ENCODE peak calls at places on chromosome 12, in eight cellular contexts. E is AG10803; H is GM12865; B is testis; I is CD4-positive, alpha-beta T cell; O is astrocyte of the spinal cord; S is epithelial cell of esophagus; Y is neural crest cell. K is an unnamed sample.

GRCh38 chr12:63952980-63953379 is 108.5 kb downstream of the SRGAP1 start:
- DNase-seq in E (no peak), H (no peak), B (no peak), I (no peak), O (no peak), S (no peak), Y (no peak), K (no peak)

GRCh38 chr12:52515927-52516831 is 4.0 kb downstream of the KRT5 start:
- DNase-seq in E (peak), H (no peak), B (peak), I (no peak), O (no peak), S (peak), Y (no peak), K (no peak)

GRCh38 chr12:120432772-120433525 is 5.0 kb upstream of the COX6A1 start:
- DNase-seq in E (no peak), H (no peak), B (no peak), I (no peak), O (no peak), S (no peak), Y (no peak), K (no peak)

GRCh38 chr12:92908108-92908507 is 21.0 kb downstream of the EEA1 start:
- DNase-seq in E (no peak), H (no peak), B (no peak), I (peak), O (no peak), S (no peak), Y (no peak), K (no peak)

GRCh38 chr12:120598674-120599463 is 17.7 kb upstream of the POP5 start:
- DNase-seq in E (peak), H (no peak), B (peak), I (no peak), O (no peak), S (peak), Y (no peak), K (peak)

GRCh38 chr12:68240079-68240478 is 13.3 kb downstream of the IL22 start:
- DNase-seq in E (peak), H (no peak), B (no peak), I (no peak), O (peak), S (peak), Y (no peak), K (peak)

GRCh38 chr12:92408072-92408900 is 262.6 kb upstream of the BTG1 start:
- DNase-seq in E (peak), H (peak), B (peak), I (no peak), O (no peak), S (peak), Y (peak), K (peak)

GRCh38 chr12:109981311-109981710 is 14.9 kb downstream of the GIT2 start:
- DNase-seq in E (no peak), H (no peak), B (no peak), I (peak), O (no peak), S (no peak), Y (no peak), K (no peak)

GRCh38 chr12:127711108-127711507 is 555.9 kb upstream of the TMEM132C start:
- DNase-seq in E (no peak), H (no peak), B (peak), I (no peak), O (no peak), S (no peak), Y (peak), K (no peak)

GRCh38 chr12:30794020-30794419 is 39.3 kb upstream of the CAPRIN2 start:
- DNase-seq in E (no peak), H (no peak), B (no peak), I (no peak), O (no peak), S (no peak), Y (no peak), K (no peak)

GRCh38 chr12:30794591-30795409 is 40.0 kb upstream of the CAPRIN2 start:
- DNase-seq in E (peak), H (no peak), B (no peak), I (no peak), O (peak), S (peak), Y (no peak), K (peak)

GRCh38 chr12:30792648-30793499 is 38.1 kb upstream of the CAPRIN2 start:
- DNase-seq in E (peak), H (no peak), B (no peak), I (no peak), O (peak), S (peak), Y (no peak), K (peak)

GRCh38 chr12:30795410-30795659 is 40.6 kb upstream of the CAPRIN2 start:
- DNase-seq in E (no peak), H (no peak), B (no peak), I (no peak), O (peak), S (no peak), Y (no peak), K (no peak)

GRCh38 chr12:30792085-30792484 is 37.3 kb upstream of the CAPRIN2 start:
- DNase-seq in E (no peak), H (no peak), B (no peak), I (no peak), O (no peak), S (no peak), Y (no peak), K (no peak)
- TF ChIP-seq CTCF in E (no peak), H (no peak), B (no peak), I (no peak), O (no peak), S (no peak), Y (no peak), K (no peak)

GRCh38 chr12:53599579-53599978 is 26.6 kb downstream of the ATF7 start:
- DNase-seq in E (no peak), H (no peak), B (no peak), I (no peak), O (no peak), S (no peak), Y (no peak), K (no peak)
- TF ChIP-seq CTCF in E (no peak), H (no peak), B (no peak), I (no peak), O (no peak), S (no peak), Y (peak), K (peak)

GRCh38 chr12:95118138-95118787 is 44.8 kb upstream of the NR2C1 start:
- DNase-seq in E (peak), H (no peak), B (no peak), I (no peak), O (peak), S (peak), Y (no peak), K (peak)
- TF ChIP-seq CTCF in E (no peak), H (no peak), B (no peak), I (no peak), O (no peak), S (no peak), Y (no peak), K (no peak)

DNA sequence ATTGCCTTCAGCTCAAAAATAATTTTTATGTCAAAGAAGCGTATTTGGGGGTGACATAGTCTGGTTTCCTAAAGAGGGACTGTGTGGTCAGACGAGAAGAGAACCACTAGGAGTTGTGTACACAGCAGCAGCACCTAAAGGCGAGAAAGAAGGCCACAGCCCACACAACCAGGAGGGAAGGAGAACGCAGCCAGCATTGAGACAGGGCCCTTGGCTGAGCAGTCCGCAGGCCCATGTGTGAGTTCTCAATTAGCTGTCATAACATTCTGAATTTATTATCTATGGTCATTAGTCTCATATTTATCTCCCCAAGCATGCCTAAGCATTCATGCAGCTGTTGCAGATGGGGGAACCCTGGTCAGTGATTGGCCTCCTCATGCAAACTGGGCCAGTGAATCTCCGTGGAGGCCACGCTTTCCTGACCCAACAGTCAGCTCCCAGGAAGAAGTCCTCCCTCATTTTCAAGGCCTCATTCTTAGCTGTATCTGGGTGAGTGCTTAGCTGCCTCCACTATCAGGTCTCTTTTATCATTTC is 81.2 kb upstream of the ATF7IP start:
- DNase-seq in E (peak), H (peak), B (peak), I (no peak), O (no peak), S (no peak), Y (no peak), K (no peak)
- TF ChIP-seq CTCF in E (no peak), H (peak), B (no peak), I (no peak), O (no peak), S (no peak), Y (peak), K (no peak)

GRCh38 chr12:24062642-24063245 is 113.3 kb upstream of the SOX5 start:
- DNase-seq in E (peak), H (no peak), B (no peak), I (no peak), O (no peak), S (no peak), Y (no peak), K (no peak)
- TF ChIP-seq CTCF in E (no peak), H (no peak), B (no peak), I (no peak), O (no peak), S (no peak), Y (no peak), K (no peak)

DNA sequence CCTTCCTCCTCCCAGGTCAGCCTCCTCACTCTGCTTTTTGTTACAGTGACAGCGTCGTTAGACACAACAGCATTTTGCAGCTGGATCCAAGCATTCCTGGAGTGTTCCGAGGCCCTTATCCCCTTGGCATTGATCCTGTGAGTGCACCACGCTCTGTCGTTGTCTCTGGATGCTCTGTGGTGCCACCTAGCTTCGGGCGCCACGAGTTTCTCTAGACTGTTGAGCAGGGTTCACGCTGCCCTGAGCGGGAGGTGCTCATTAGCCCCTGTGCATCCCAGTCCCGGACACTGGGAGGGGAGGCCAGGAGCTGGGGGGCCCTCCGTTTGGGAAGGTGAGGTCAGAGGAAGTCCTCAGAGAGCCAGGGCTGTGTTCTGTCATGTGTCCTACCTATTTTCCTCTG is 17.3 kb upstream of the DNAH10 start:
- DNase-seq in E (no peak), H (no peak), B (peak), I (no peak), O (no peak), S (no peak), Y (no peak), K (no peak)
- TF ChIP-seq CTCF in E (no peak), H (no peak), B (peak), I (no peak), O (peak), S (peak), Y (no peak), K (peak)

GRCh38 chr12:132761911-132762583 is 415 bp upstream of the ANKLE2 start:
- DNase-seq in E (peak), H (peak), B (peak), I (peak), O (peak), S (peak), Y (peak), K (peak)
- TF ChIP-seq CTCF in E (no peak), H (peak), B (no peak), I (peak), O (peak), S (peak), Y (peak), K (no peak)

DNA sequence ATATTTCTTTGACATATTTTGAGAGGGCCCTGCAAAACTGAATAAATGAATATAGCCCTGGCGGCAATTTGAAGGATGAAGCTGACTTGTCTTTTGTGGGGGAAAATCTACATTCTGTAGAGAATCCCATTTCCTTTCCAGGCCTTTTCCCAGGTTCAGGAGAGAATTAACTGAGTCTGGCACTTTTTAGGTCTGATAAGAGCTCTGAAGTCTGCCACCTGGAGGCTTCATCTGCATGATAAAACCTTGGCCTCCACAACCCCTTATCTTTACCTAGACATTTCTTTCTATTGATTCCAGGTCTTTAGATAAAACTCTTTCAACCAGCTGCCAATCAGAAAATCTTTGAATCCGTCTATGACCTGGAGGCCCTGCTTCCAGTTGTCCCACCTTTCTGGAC is 299.4 kb downstream of the ETNK1 start:
- DNase-seq in E (no peak), H (no peak), B (no peak), I (no peak), O (no peak), S (no peak), Y (no peak), K (no peak)
- TF ChIP-seq CTCF in E (no peak), H (no peak), B (no peak), I (no peak), O (no peak), S (no peak), Y (no peak), K (no peak)

GRCh38 chr12:31817120-31817519 is 88.3 kb upstream of the AMN1 start:
- DNase-seq in E (no peak), H (no peak), B (no peak), I (no peak), O (no peak), S (no peak), Y (no peak), K (no peak)

GRCh38 chr12:31815096-31815495 is 86.3 kb upstream of the AMN1 start:
- DNase-seq in E (no peak), H (no peak), B (no peak), I (no peak), O (no peak), S (no peak), Y (no peak), K (no peak)

GRCh38 chr12:31807773-31808097 is 78.9 kb upstream of the AMN1 start:
- DNase-seq in E (no peak), H (peak), B (no peak), I (no peak), O (no peak), S (no peak), Y (no peak), K (no peak)

GRCh38 chr12:31818623-31819268 is 89.9 kb upstream of the AMN1 start:
- DNase-seq in E (no peak), H (no peak), B (no peak), I (no peak), O (no peak), S (no peak), Y (no peak), K (no peak)

GRCh38 chr12:31813305-31813704 is 84.5 kb upstream of the AMN1 start:
- DNase-seq in E (no peak), H (no peak), B (no peak), I (no peak), O (no peak), S (no peak), Y (no peak), K (no peak)
- TF ChIP-seq CTCF in E (peak), H (no peak), B (no peak), I (no peak), O (no peak), S (peak), Y (peak), K (peak)

GRCh38 chr12:6961278-6961694 is 9.2 kb downstream of the PHB2 start:
- DNase-seq in E (peak), H (peak), B (peak), I (peak), O (no peak), S (peak), Y (no peak), K (no peak)

GRCh38 chr12:6962285-6963015 is 8.0 kb downstream of the PHB2 start:
- DNase-seq in E (no peak), H (no peak), B (no peak), I (no peak), O (no peak), S (no peak), Y (no peak), K (no peak)

GRCh38 chr12:6960291-6961277 is 9.4 kb downstream of the PTPN6 start:
- DNase-seq in E (peak), H (peak), B (peak), I (no peak), O (peak), S (no peak), Y (no peak), K (peak)

GRCh38 chr12:6963016-6963731 is 7.3 kb downstream of the PHB2 start:
- DNase-seq in E (no peak), H (no peak), B (no peak), I (no peak), O (no peak), S (peak), Y (no peak), K (no peak)

DNA sequence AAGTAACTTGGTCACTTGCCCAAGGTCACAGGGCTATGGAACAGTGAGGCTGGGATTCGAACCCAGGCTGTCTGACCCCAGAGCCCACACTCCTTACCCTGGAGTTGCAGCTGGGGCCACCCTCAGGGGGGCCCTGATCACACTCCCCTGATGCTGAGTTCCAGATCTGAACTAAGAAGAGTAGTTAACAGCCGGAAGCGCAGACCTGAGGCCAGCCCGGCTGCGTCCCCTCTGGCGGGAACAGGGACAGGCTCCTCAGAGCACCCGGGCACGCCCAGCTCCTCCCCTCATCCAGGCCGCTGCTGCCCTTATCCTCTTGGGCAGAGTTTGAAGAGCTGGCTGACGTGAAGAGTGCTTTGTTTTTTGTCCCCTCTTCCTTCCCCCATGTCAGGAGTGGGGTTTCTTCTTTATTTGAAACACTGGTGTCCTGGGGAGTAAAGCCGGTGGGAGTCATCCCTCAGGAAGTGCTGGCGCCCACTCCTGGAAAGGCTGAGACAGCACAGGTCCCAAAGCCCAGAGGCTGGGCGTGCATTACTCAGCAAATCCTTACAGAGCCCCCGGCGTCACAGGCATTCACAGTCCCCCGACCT is 8.7 kb downstream of the PHB2 start:
- DNase-seq in E (peak), H (peak), B (peak), I (no peak), O (peak), S (peak), Y (peak), K (peak)
- TF ChIP-seq CTCF in E (peak), H (peak), B (no peak), I (no peak), O (peak), S (peak), Y (peak), K (peak)

K was measured in HFFc6.